ENCODE peak calls at places on chromosomes 6 and 20, in four cellular contexts. I is body of pancreas, V is GM12878, H is IMR-90. C is an unnamed sample.

GRCh38 chr6:57089265-57089664 is 723 bp upstream of the ZNF451 start:
- DNase-seq in I (no peak), H (no peak), V (no peak), C (no peak)

GRCh38 chr6:132612449-132613116 is 11.5 kb downstream of the TAAR2 start:
- DNase-seq in V (no peak), H (no peak), I (no peak), C (no peak)

GRCh38 chr20:50314326-50314725 is 123.7 kb downstream of the CEBPB start:
- DNase-seq in I (no peak), H (no peak), V (no peak), C (no peak)

GRCh38 chr6:30847421-30847970 is 36.8 kb upstream of the DDR1 start:
- DNase-seq in I (no peak), H (no peak), V (no peak), C (no peak)

GRCh38 chr6:31680841-31681671 is at the start of gene LY6G5C:
- DNase-seq in V (no peak), I (peak; percentile 88), H (peak; percentile 94), C (peak; percentile 60)

GRCh38 chr6:153092082-153093013 is 38.7 kb downstream of the RGS17 start:
- DNase-seq in H (peak; percentile 95), I (no peak), V (peak; percentile 43), C (no peak)

GRCh38 chr6:127404594-127405178 is 54.5 kb downstream of the KIAA0408 start:
- DNase-seq in I (no peak), H (no peak), V (no peak), C (no peak)

GRCh38 chr6:13409991-13410390 is 77.4 kb downstream of the GFOD1 start:
- DNase-seq in H (peak; percentile 47), I (no peak), V (no peak), C (no peak)

GRCh38 chr6:159594106-159594749 is 98.8 kb downstream of the SOD2 start:
- DNase-seq in I (no peak), H (peak; percentile 52), V (no peak), C (no peak)

GRCh38 chr6:52725530-52726192 is 37.6 kb downstream of the GSTA2 start:
- DNase-seq in H (peak; percentile 28), V (no peak), I (peak; percentile 89), C (no peak)

GRCh38 chr6:25995507-25995906 is 32.9 kb downstream of the TRIM38 start:
- DNase-seq in V (no peak), I (no peak), H (no peak), C (no peak)

GRCh38 chr6:45988635-45989034 is 27.0 kb downstream of the CLIC5 start:
- DNase-seq in V (no peak), H (no peak), I (no peak), C (no peak)

GRCh38 chr6:15088904-15089568 is 156.8 kb upstream of the JARID2 start:
- DNase-seq in H (no peak), V (no peak), I (no peak), C (no peak)

GRCh38 chr6:169168302-169168630 is 85.4 kb downstream of the THBS2 start:
- DNase-seq in V (no peak), H (no peak), I (no peak), C (no peak)

GRCh38 chr20:32368323-32368722 is 10.2 kb downstream of the ASXL1 start:
- DNase-seq in H (no peak), I (no peak), V (no peak), C (no peak)

GRCh38 chr6:163446529-163446928 is 32.0 kb downstream of the QKI start:
- DNase-seq in H (no peak), V (no peak), I (no peak), C (no peak)

GRCh38 chr6:1724124-1724523 is 114.4 kb downstream of the FOXC1 start:
- DNase-seq in V (no peak), H (no peak), I (no peak), C (no peak)

GRCh38 chr6:138973481-138974140 is 14.4 kb downstream of the REPS1 start:
- DNase-seq in V (no peak), I (no peak), H (peak; percentile 67), C (no peak)

DNA sequence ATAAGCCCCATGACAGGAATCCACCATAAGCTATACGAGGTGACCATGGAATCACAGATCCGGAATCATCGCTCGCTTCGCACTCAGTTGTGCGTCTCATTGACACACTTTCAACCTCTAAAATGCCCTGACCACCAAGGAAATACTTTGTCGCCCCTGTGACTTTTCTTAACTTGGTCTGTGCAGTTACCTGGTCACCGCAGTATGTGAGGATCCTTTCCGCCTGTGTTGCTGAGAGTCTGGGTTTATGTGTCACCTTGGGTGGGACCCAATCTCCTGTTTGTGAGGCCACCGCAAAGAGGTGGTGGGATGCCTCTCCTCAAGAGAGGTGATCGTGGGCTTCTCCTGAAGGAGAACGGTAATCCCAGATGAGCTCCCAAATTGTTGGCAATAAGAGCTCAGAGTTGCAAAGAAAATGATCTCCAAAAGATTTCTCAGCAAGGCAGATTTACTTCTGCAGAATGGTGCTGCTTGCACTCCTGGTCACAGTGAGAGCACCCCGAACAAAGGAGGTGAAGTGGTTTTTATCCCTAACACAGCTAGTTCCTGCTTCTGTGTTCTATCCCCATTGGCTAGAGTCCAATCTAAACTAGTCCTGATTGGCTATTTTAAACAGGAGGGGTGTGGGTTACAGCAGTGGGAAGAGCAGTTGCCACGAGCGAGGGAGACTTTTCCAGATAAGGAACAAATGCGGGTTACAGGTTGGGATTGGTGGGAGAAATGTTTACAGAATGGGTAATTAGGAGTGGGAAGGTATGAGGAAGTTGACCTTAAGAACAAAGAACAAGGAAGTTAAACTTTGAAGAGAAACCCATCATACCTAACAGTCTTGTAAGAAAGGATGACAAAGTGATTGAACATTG is 9.1 kb upstream of the ZNFX1 start:
- DNase-seq in V (no peak), I (no peak), H (peak; percentile 36), C (no peak)
- TF ChIP-seq POLR2A in V (peak; percentile 71), I (no peak), H (no peak), C (peak; percentile 72)

GRCh38 chr6:134170844-134171243 is 118.4 kb upstream of the SLC2A12 start:
- DNase-seq in V (no peak), I (no peak), H (peak; percentile 51), C (no peak)

GRCh38 chr6:134173007-134173690 is 120.7 kb upstream of the SLC2A12 start:
- DNase-seq in V (no peak), I (no peak), H (peak; percentile 12), C (no peak)

GRCh38 chr6:134169881-134170486 is 117.6 kb upstream of the SLC2A12 start:
- DNase-seq in I (peak; percentile 39), V (no peak), H (peak; percentile 32), C (no peak)

GRCh38 chr6:134172020-134172766 is 119.8 kb upstream of the SLC2A12 start:
- DNase-seq in V (no peak), I (no peak), H (peak; percentile 17), C (no peak)

GRCh38 chr6:134171517-134171916 is 119.1 kb upstream of the SLC2A12 start:
- DNase-seq in I (no peak), V (no peak), H (peak; percentile 49), C (no peak)
- TF ChIP-seq POLR2A in I (no peak), V (no peak), H (peak; percentile 52), C (no peak)

DNA sequence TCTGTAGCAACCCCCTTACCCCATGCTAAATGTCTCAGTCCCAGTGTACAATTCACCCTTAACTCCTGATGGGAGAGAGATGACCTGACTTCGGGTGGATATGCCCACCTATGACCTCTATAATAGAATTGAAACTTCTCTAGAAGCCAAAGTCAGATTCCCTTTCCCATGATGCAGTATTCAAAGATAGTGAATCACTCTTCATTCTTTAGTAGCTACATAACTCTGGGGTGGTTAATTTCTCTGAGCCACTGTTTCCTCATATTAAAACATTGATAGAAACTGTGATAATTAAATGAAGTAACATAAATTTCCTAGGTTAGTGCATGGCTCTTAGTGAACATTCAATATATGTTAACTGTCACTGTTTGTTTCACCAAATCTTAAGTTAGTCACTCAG is 500.4 kb downstream of the COL12A1 start:
- DNase-seq in I (no peak), V (no peak), H (peak; percentile 13), C (no peak)
- TF ChIP-seq POLR2A in I (no peak), V (no peak), H (no peak), C (no peak)

DNA sequence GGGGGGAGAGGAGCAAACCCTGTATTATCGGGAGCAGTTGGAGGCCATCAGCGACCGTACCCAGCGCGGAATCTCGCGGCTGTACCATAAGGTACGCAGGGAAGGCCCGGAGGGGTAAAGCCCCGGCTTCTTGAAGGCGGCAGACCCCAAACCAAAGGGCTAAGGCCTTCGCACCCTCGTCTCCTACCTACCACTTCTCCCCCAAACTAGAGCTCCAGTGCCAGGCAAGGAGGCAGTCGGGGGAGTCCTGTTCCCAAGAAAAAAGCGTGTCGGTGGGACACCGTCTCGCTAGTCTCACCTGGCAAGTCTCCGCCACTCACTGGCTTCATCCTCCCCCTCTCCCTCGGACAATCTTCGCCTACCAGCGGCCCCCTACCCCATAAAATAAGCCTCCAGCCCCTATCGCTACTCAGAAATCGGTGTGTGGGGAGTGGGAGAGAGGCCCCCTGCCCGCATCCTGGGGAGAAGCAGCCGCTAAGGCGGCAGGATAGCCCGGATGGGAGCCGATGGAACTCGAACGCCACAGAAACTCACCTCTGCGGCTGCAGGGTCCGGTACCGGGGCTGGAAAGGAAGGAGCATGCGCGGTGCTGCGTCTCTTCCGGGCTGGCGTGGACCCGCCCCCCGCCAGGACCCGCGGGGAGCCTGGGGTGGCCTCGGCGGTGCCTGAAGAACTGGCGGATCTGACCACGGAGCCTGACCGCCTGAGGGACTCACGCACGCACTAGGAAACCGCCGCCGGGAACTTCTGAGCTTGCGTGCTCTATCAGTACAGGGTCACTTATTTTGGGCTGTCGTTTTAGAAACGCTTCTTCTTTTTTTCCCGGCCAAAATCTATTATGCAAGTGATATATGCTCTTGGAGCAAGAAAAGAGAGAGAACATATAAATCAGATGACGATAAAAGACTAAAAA is at the start of gene RPS10:
- DNase-seq in I (peak; percentile 95), V (peak; percentile 67), H (peak; percentile 92), C (peak; percentile 90)
- TF ChIP-seq POLR2A in I (peak; percentile 65), V (peak; percentile 95), H (peak; percentile 95), C (peak; percentile 97)

GRCh38 chr20:13786143-13786828 is 1.5 kb downstream of the NDUFAF5 start:
- DNase-seq in I (no peak), H (no peak), V (no peak), C (no peak)

GRCh38 chr20:13784271-13784892 is 337 bp downstream of the ESF1 start:
- DNase-seq in H (no peak), V (no peak), I (no peak), C (no peak)

GRCh38 chr20:13788167-13788834 is 3.5 kb downstream of the NDUFAF5 start:
- DNase-seq in V (peak; percentile 21), H (peak; percentile 69), I (peak; percentile 66), C (peak; percentile 15)

GRCh38 chr20:13783528-13783927 is 1.2 kb downstream of the ESF1 start:
- DNase-seq in I (no peak), V (no peak), H (no peak), C (no peak)

GRCh38 chr20:13784893-13785715 is at the start of the genes ESF1 and NDUFAF5:
- DNase-seq in I (peak; percentile 95), V (peak; percentile 95), H (peak; percentile 97), C (peak; percentile 62)
- TF ChIP-seq POLR2A in I (no peak), V (peak; percentile 40), H (peak; percentile 36), C (no peak)

C was measured in GM12891.